ENCODE peak calls at places on chromosome 12, in ten cellular contexts. P is GM12878, U is esophagus squamous epithelium, F is A549, M is esophagus muscularis mucosa, C is body of pancreas, D is HCT116, K is uterus, N is IMR-90, H is adrenal gland. R is an unnamed sample.
A peak's percentile ranks its signal among the peaks of the same experiment; 100 is the strongest.

GRCh38 chr12:124683330-124683662 is 115.9 kb upstream of the NCOR2 start:
- DNase-seq in P (no peak), U (no peak), F (peak; percentile 68), M (no peak), C (no peak), D (no peak), K (no peak), N (peak; percentile 18), H (no peak), R (no peak)

GRCh38 chr12:120800665-120801064 is 75.0 kb downstream of the ACADS start:
- DNase-seq in P (peak; percentile 45), U (no peak), F (no peak), M (no peak), C (no peak), D (no peak), K (no peak), N (no peak), H (no peak), R (no peak)

GRCh38 chr12:54975875-54976274 is 8.7 kb downstream of the TESPA1 start:
- DNase-seq in P (no peak), U (no peak), F (no peak), M (no peak), C (no peak), D (no peak), K (no peak), N (no peak), H (no peak), R (no peak)

GRCh38 chr12:55607821-55608602 is 28.7 kb upstream of the OR10P1 start:
- DNase-seq in P (no peak), U (no peak), F (no peak), M (no peak), C (no peak), D (no peak), K (no peak), N (no peak), H (no peak), R (no peak)

GRCh38 chr12:126483145-126484068 is 1418.2 kb downstream of the AACS start:
- DNase-seq in P (no peak), U (no peak), F (no peak), M (no peak), C (no peak), D (no peak), K (peak; percentile 45), N (no peak), H (peak; percentile 61), R (no peak)

GRCh38 chr12:113322353-113322752 is 12.6 kb downstream of the SLC8B1 start:
- DNase-seq in P (no peak), U (no peak), F (no peak), M (no peak), C (no peak), D (no peak), K (no peak), N (peak; percentile 90), H (no peak), R (no peak)

GRCh38 chr12:49331360-49332222 is 5.4 kb downstream of the C1QL4 start:
- DNase-seq in P (no peak), U (no peak), F (peak; percentile 90), M (peak; percentile 86), C (peak; percentile 83), D (peak; percentile 43), K (peak; percentile 39), N (peak; percentile 76), H (peak; percentile 87), R (peak; percentile 86)

GRCh38 chr12:12439636-12440035 is 82.8 kb downstream of the BORCS5 start:
- DNase-seq in P (no peak), U (no peak), F (peak; percentile 41), M (no peak), C (peak; percentile 37), D (no peak), K (peak; percentile 39), N (peak; percentile 91), H (no peak), R (no peak)

GRCh38 chr12:100229036-100229635 is 28.5 kb downstream of the ACTR6 start:
- DNase-seq in P (peak; percentile 1), U (no peak), F (no peak), M (no peak), C (no peak), D (peak; percentile 15), K (no peak), N (peak; percentile 13), H (no peak), R (no peak)

GRCh38 chr12:94020335-94020734 is 128.0 kb upstream of the PLXNC1 start:
- DNase-seq in P (no peak), U (no peak), F (no peak), M (no peak), C (no peak), D (no peak), K (no peak), N (no peak), H (no peak), R (no peak)

GRCh38 chr12:4278582-4278939 is 5.0 kb downstream of the CCND2 start:
- DNase-seq in P (no peak), U (no peak), F (no peak), M (peak; percentile 92), C (peak; percentile 72), D (no peak), K (no peak), N (no peak), H (peak; percentile 83), R (peak; percentile 82)

GRCh38 chr12:109165599-109165998 is 49.2 kb downstream of the ACACB start:
- DNase-seq in P (no peak), U (no peak), F (no peak), M (no peak), C (no peak), D (no peak), K (no peak), N (peak; percentile 75), H (peak; percentile 54), R (no peak)

GRCh38 chr12:107655281-107656065 is 30.1 kb upstream of the PWP1 start:
- DNase-seq in P (no peak), U (no peak), F (no peak), M (no peak), C (no peak), D (no peak), K (no peak), N (no peak), H (no peak), R (no peak)

GRCh38 chr12:12107678-12108077 is 36.9 kb downstream of the BCL2L14 start:
- DNase-seq in P (no peak), U (no peak), F (no peak), M (no peak), C (no peak), D (no peak), K (no peak), N (no peak), H (no peak), R (no peak)

GRCh38 chr12:52186135-52186840 is 5.5 kb downstream of the KRT80 start:
- DNase-seq in P (no peak), U (no peak), F (no peak), M (no peak), C (no peak), D (no peak), K (no peak), N (peak; percentile 87), H (no peak), R (no peak)

GRCh38 chr12:104022816-104023215 is 27.2 kb downstream of the GLT8D2 start:
- DNase-seq in P (no peak), U (no peak), F (no peak), M (no peak), C (no peak), D (no peak), K (no peak), N (no peak), H (no peak), R (no peak)

DNA sequence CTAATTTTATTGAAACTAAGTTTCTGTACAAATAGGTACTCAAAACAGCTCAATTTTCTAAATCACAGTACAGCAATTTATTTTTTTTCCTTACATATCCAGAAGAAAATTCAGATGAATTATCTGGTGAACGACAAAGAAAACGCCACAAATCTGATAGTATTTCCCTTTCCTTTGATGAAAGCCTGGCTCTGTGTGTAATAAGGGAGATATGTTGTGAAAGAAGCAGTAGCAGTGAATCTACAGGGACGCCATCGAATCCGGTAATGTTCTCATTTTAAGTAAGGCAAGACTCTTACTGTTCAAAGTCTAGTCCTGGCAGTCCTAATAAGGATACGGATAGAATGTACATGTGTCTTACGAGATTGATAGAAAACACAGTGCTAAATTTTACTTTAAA is 20.7 kb downstream of the MDM2 start:
- DNase-seq in P (no peak), U (no peak), F (no peak), M (no peak), C (no peak), D (no peak), K (no peak), N (no peak), H (no peak), R (no peak)
- TF ChIP-seq POLR2A in P (peak; percentile 25), U (no peak), F (no peak), M (no peak), C (no peak), D (no peak), K (no peak), N (no peak), H (no peak), R (no peak)

GRCh38 chr12:53217930-53218307 is 10.9 kb upstream of the ITGB7 start:
- DNase-seq in P (no peak), U (no peak), F (no peak), M (no peak), C (no peak), D (no peak), K (no peak), N (peak; percentile 27), H (no peak), R (no peak)
- H3K27ac ChIP-seq in P (no peak overlapping the region), U (peak overlapping the region; percentile 97), F (peak overlapping the region; percentile 98), M (peak overlapping the region; percentile 98), C (no peak overlapping the region), D (peak overlapping the region; percentile 46), K (peak overlapping the region; percentile 99), N (peak overlapping the region; percentile 58), H (peak overlapping the region; percentile 18), R (peak overlapping the region; percentile 71)

DNA sequence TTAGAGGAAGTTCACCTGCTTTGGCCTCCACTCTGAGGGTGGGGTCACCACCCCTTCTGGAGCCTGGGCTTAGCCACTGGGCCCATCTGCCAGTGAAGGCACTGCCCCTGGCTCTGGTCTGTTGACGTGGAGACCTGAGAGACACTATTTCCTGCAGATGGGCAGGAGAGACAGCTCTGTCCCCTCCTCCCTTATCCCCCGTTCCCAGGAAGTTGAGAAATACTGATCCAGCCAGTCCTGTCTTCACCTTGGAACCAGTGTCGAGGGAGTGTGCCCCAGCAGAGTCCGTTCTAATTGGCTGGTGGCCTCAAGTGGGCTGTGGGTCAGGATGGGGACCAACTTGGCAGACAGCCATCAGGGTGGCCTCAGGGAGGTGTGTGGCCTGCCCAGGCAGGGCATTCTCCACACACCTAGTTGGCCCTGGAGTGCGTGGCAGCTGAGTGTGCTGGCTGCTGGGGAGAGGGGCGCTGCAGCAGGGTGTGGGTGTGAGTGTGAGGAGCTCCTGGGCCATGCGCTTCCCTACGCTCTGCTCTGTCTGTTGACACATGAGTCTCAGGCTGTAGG is 25.4 kb downstream of the CLSTN3 start:
- DNase-seq in P (no peak), U (no peak), F (no peak), M (no peak), C (peak; percentile 27), D (no peak), K (no peak), N (no peak), H (peak; percentile 88), R (peak; percentile 95)
- TF ChIP-seq POLR2A in P (no peak), U (no peak), F (no peak), M (no peak), C (no peak), D (no peak), K (no peak), N (no peak), H (no peak), R (no peak)

DNA sequence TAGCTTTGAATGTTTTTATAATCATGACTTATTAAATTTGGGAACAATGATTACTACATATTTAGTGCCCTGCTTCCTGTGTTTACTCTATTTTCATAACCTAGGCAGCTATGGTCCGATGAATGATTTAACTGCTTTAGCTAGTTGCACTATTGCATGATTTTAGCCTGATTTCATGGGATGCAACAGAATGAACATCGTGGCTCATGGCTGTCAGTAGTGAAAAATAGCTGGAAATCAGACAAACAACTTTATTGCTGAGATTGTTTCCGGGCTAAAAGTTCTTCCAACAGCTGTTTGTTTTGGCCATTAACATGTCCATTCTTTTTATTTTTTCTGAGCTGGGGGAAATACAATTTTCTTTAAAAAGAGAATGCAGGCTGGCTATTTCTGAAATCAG is at the start of gene NAV3:
- DNase-seq in P (no peak), U (no peak), F (no peak), M (no peak), C (no peak), D (no peak), K (no peak), N (no peak), H (no peak), R (no peak)
- H3K27ac ChIP-seq in P (no peak within 1 kb of the TSS), U (no peak within 1 kb of the TSS), F (no peak within 1 kb of the TSS), M (no peak within 1 kb of the TSS), C (no peak within 1 kb of the TSS), D (no peak within 1 kb of the TSS), K (peak within 1 kb of the TSS; percentile 64), N (no peak within 1 kb of the TSS), H (no peak within 1 kb of the TSS), R (no peak within 1 kb of the TSS)